ENCODE peak calls at places on chromosomes 7 and 10, in eight cellular contexts. V is astrocyte; I is psoas muscle; H is GM06990; O is prostate gland; E is uterus; W is CD8-positive, alpha-beta T cell; Y is astrocyte of the spinal cord. N is an unnamed sample.

GRCh38 chr7:16754869-16755317 is 1.3 kb downstream of the TSPAN13 start:
- DNase-seq in V (peak; percentile 30), I (no peak), H (no peak), O (no peak), E (no peak), W (no peak), Y (no peak), N (no peak)

GRCh38 chr10:50419756-50420155 is 168.4 kb upstream of the ASAH2 start:
- DNase-seq in V (no peak), I (no peak), H (no peak), O (no peak), E (no peak), W (no peak), Y (no peak), N (no peak)

GRCh38 chr10:7525314-7526016 is 114.6 kb upstream of the SFMBT2 start:
- DNase-seq in V (peak; percentile 27), I (no peak), H (no peak), O (peak; percentile 58), E (peak; percentile 53), W (peak; percentile 27), Y (peak; percentile 63), N (peak; percentile 38)

GRCh38 chr10:104931723-104932122 is 290.6 kb downstream of the SORCS3 start:
- DNase-seq in V (no peak), I (no peak), H (no peak), O (no peak), E (no peak), W (no peak), Y (no peak), N (no peak)

GRCh38 chr10:132489053-132489703 is 48.4 kb upstream of the INPP5A start:
- DNase-seq in V (peak; percentile 4), I (peak; percentile 53), H (no peak), O (no peak), E (peak; percentile 42), W (no peak), Y (peak; percentile 84), N (peak; percentile 37)

GRCh38 chr10:5987747-5988146 is 10.4 kb upstream of the IL15RA start:
- DNase-seq in V (no peak), I (peak; percentile 74), H (no peak), O (no peak), E (peak; percentile 75), W (no peak), Y (no peak), N (no peak)

GRCh38 chr7:11416641-11417040 is 415.4 kb downstream of the THSD7A start:
- DNase-seq in V (no peak), I (no peak), H (no peak), O (no peak), E (no peak), W (no peak), Y (no peak), N (no peak)

GRCh38 chr7:2938514-2939192 is 94.5 kb upstream of the GNA12 start:
- DNase-seq in V (no peak), I (no peak), H (no peak), O (no peak), E (no peak), W (no peak), Y (no peak), N (no peak)

GRCh38 chr10:819326-819725 is 112.2 kb downstream of the LARP4B start:
- DNase-seq in V (peak; percentile 78), I (no peak), H (no peak), O (no peak), E (no peak), W (no peak), Y (peak; percentile 71), N (no peak)

GRCh38 chr10:86585037-86585725 is 63.6 kb upstream of the WAPL start:
- DNase-seq in V (peak; percentile 30), I (peak; percentile 81), H (peak; percentile 42), O (peak; percentile 40), E (peak; percentile 62), W (peak; percentile 43), Y (peak; percentile 66), N (no peak)

GRCh38 chr7:28005848-28006233 is 174.8 kb downstream of the JAZF1 start:
- DNase-seq in V (peak; percentile 20), I (no peak), H (no peak), O (no peak), E (no peak), W (no peak), Y (no peak), N (no peak)

GRCh38 chr10:30357806-30358205 is 8.7 kb upstream of the MTPAP start:
- DNase-seq in V (no peak), I (no peak), H (no peak), O (no peak), E (no peak), W (no peak), Y (no peak), N (no peak)

GRCh38 chr7:77606561-77606960 is 69.5 kb downstream of the PTPN12 start:
- DNase-seq in V (no peak), I (no peak), H (no peak), O (no peak), E (no peak), W (no peak), Y (no peak), N (no peak)

GRCh38 chr10:20396168-20396567 is 500.9 kb downstream of the NEBL start:
- DNase-seq in V (no peak), I (no peak), H (no peak), O (no peak), E (no peak), W (no peak), Y (no peak), N (no peak)

GRCh38 chr7:80147543-80148376 is 13.1 kb downstream of the GNAI1 start:
- DNase-seq in V (peak; percentile 91), I (no peak), H (no peak), O (no peak), E (no peak), W (no peak), Y (peak; percentile 74), N (no peak)

GRCh38 chr10:30742471-30742870 is 112.9 kb upstream of the LYZL2 start:
- DNase-seq in V (no peak), I (no peak), H (peak; percentile 48), O (no peak), E (no peak), W (no peak), Y (no peak), N (no peak)

GRCh38 chr10:94314913-94315545 is 47.7 kb downstream of the NOC3L start:
- DNase-seq in V (no peak), I (no peak), H (no peak), O (no peak), E (no peak), W (no peak), Y (peak; percentile 48), N (no peak)

GRCh38 chr7:99008921-99009530 is 130.7 kb downstream of the TRRAP start:
- DNase-seq in V (no peak), I (no peak), H (no peak), O (no peak), E (no peak), W (no peak), Y (no peak), N (no peak)

GRCh38 chr7:107981466-107981865 is 21.5 kb downstream of the LAMB1 start:
- DNase-seq in V (no peak), I (no peak), H (no peak), O (no peak), E (no peak), W (no peak), Y (no peak), N (no peak)

GRCh38 chr10:62054408-62054807 is 152.9 kb downstream of the ARID5B start:
- DNase-seq in V (no peak), I (no peak), H (no peak), O (no peak), E (no peak), W (no peak), Y (no peak), N (no peak)
- H3K4me3 ChIP-seq in V (peak overlapping the region; percentile 13), I (peak overlapping the region; percentile 83), H (peak overlapping the region; percentile 28), O (no peak overlapping the region), E (peak overlapping the region; percentile 66), W (no peak overlapping the region), Y (no peak overlapping the region), N (no peak overlapping the region)

GRCh38 chr7:157248659-157249058 is 88.1 kb upstream of the DNAJB6 start:
- DNase-seq in V (no peak), I (no peak), H (no peak), O (no peak), E (no peak), W (no peak), Y (no peak), N (no peak)

GRCh38 chr7:157255201-157255606 is 81.6 kb upstream of the DNAJB6 start:
- DNase-seq in V (no peak), I (no peak), H (no peak), O (no peak), E (no peak), W (no peak), Y (no peak), N (peak; percentile 95)

GRCh38 chr7:157253850-157254249 is 83.0 kb upstream of the DNAJB6 start:
- DNase-seq in V (no peak), I (peak; percentile 85), H (no peak), O (peak; percentile 90), E (no peak), W (no peak), Y (no peak), N (peak; percentile 96)

DNA sequence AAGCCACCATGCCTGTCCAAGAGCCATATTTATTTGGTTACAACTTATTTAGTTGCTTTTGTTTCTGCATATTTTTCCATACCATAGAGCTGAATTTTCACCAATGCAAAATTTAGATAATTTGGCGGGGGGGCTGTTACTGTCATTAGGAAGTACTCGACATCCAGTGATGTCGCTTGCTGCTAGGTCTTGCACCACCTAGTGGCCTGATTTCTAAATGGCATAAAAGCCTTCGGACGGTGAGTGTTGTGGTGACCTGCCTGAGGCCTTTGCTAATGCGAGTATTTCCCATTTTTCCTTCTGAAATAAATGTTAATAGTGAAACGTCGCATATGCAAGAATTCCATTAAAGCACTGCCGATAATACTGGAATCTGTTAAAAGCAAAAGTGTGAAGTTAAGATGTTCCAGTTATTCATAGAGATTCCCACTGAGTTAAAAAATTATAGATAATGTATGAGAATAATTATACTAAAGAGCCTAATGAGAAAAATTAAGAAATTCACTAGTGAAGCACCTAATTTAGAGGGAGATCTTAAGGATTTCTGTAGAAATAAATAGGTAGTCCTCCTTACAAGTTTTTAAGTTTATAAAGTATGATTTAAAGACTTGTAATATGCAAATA is 86.1 kb upstream of the DNAJB6 start:
- DNase-seq in V (peak; percentile 47), I (no peak), H (no peak), O (no peak), E (no peak), W (no peak), Y (peak; percentile 68), N (no peak)
- TF ChIP-seq CTCF in V (peak; percentile 83), I (peak; percentile 63), H (peak; percentile 84), O (peak; percentile 57), E (peak; percentile 41), W (peak; percentile 71), Y (peak; percentile 84), N (peak; percentile 83)

GRCh38 chr7:130994378-130995115 is 260.5 kb upstream of the KLF14 start:
- DNase-seq in V (peak; percentile 47), I (no peak), H (no peak), O (peak; percentile 61), E (peak; percentile 71), W (no peak), Y (no peak), N (no peak)
- H3K4me3 ChIP-seq in V (no peak overlapping the region), I (no peak overlapping the region), H (no peak overlapping the region), O (no peak overlapping the region), E (peak overlapping the region; percentile 3), W (no peak overlapping the region), Y (no peak overlapping the region), N (no peak overlapping the region)

DNA sequence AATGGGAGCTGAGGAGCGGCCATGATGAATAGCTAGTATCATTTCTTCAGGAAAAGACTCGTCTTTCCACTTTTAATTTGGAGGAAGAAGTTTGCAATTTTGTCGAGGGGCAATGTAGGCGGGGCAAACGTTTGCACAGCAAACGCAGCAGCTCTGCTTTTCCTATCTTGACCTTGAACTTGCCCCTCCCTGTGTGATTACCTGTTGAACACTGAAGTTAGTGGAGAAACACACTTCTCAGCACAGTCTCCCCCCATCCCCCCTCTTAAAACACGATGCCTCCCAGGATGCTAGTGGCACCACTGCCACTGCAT is 178 bp upstream of the EPDR1 start:
- DNase-seq in V (no peak), I (no peak), H (no peak), O (no peak), E (no peak), W (no peak), Y (no peak), N (no peak)
- TF ChIP-seq CTCF in V (peak; percentile 13), I (peak; percentile 32), H (no peak), O (peak; percentile 29), E (no peak), W (no peak), Y (no peak), N (peak; percentile 42)